ENCODE peak calls at places on chromosomes 5 and 9, in six cellular contexts. D, K, J, P, C and X are unnamed samples.

GRCh38 chr5:43401827-43402226 is 10.4 kb downstream of the CCL28 start:
- DNase-seq in D (peak), K (peak), J (no peak), P (no peak), C (no peak), X (peak)

GRCh38 chr9:109448223-109448622 is 49.9 kb downstream of the PTPN3 start:
- DNase-seq in D (no peak), K (peak), J (no peak), P (no peak), C (no peak), X (peak)

GRCh38 chr9:115548826-115549225 is 430.9 kb upstream of the TNC start:
- DNase-seq in D (no peak), K (peak), J (no peak), P (no peak), C (no peak), X (no peak)

GRCh38 chr9:130765135-130766030 is 69.7 kb upstream of the ABL1 start:
- DNase-seq in D (no peak), K (peak), J (no peak), P (no peak), C (no peak), X (no peak)

GRCh38 chr9:101312661-101313060 is 72.1 kb downstream of the BAAT start:
- DNase-seq in D (no peak), K (no peak), J (no peak), P (no peak), C (no peak), X (no peak)

GRCh38 chr9:129869585-129870501 is 34.6 kb downstream of the USP20 start:
- DNase-seq in D (no peak), K (no peak), J (no peak), P (no peak), C (no peak), X (no peak)

GRCh38 chr9:129520981-129521380 is 99.9 kb downstream of the C9orf50 start:
- DNase-seq in D (no peak), K (no peak), J (no peak), P (no peak), C (no peak), X (no peak)

GRCh38 chr9:130295431-130295830 is 29.9 kb downstream of the HMCN2 start:
- DNase-seq in D (no peak), K (no peak), J (no peak), P (no peak), C (no peak), X (no peak)

GRCh38 chr5:140338918-140339317 is 7.5 kb downstream of the HBEGF start:
- DNase-seq in D (no peak), K (no peak), J (no peak), P (no peak), C (no peak), X (no peak)

GRCh38 chr5:141492168-141492885 is 3.4 kb downstream of the PCDHGC5 start:
- DNase-seq in D (no peak), K (no peak), J (no peak), P (no peak), C (no peak), X (no peak)

GRCh38 chr5:155833282-155833681 is 493.7 kb upstream of the SGCD start:
- DNase-seq in D (no peak), K (no peak), J (no peak), P (no peak), C (no peak), X (peak)

GRCh38 chr5:80125962-80126480 is 90.9 kb downstream of the THBS4 start:
- DNase-seq in D (peak), K (peak), J (no peak), P (no peak), C (no peak), X (peak)

GRCh38 chr9:113943112-113944009 is 67.3 kb downstream of the ZNF618 start:
- DNase-seq in D (no peak), K (no peak), J (no peak), P (no peak), C (no peak), X (no peak)

GRCh38 chr9:34206561-34206960 is 27.7 kb downstream of the UBAP1 start:
- DNase-seq in D (no peak), K (no peak), J (no peak), P (no peak), C (no peak), X (no peak)

GRCh38 chr5:33166522-33166921 is 274.2 kb upstream of the TARS1 start:
- DNase-seq in D (no peak), K (no peak), J (no peak), P (no peak), C (no peak), X (peak)

GRCh38 chr9:130927995-130928900 is 10.8 kb downstream of the FIBCD1 start:
- DNase-seq in D (no peak), K (peak), J (no peak), P (no peak), C (no peak), X (no peak)